ENCODE peak calls at places on chromosomes 4 and X, in four cellular contexts. One of them, this sample, is unnamed.

GRCh38 chr4:169968999-169969398 is 57.2 kb downstream of the MFAP3L start:
- DNase-seq in HL-60: no peak
- DNase-seq in cardiac muscle cell: no peak
- DNase-seq in sigmoid colon: no peak
- DNase-seq in this sample: no peak

GRCh38 chrX:49258749-49259124 is 5.8 kb downstream of the FOXP3 start:
- DNase-seq in HL-60: no peak
- DNase-seq in cardiac muscle cell: no peak
- DNase-seq in sigmoid colon: no peak
- DNase-seq in this sample: no peak

GRCh38 chrX:1224954-1225353 is 12.5 kb upstream of the CRLF2 start:
- DNase-seq in HL-60: no peak
- DNase-seq in cardiac muscle cell: no peak
- DNase-seq in sigmoid colon: peak
- DNase-seq in this sample: no peak

GRCh38 chr4:187309456-187309855 is 585.8 kb upstream of the FAT1 start:
- DNase-seq in HL-60: no peak
- DNase-seq in cardiac muscle cell: no peak
- DNase-seq in sigmoid colon: no peak
- DNase-seq in this sample: no peak

GRCh38 chrX:23436875-23437274 is 102.2 kb downstream of the PTCHD1 start:
- DNase-seq in HL-60: no peak
- DNase-seq in cardiac muscle cell: no peak
- DNase-seq in sigmoid colon: no peak
- DNase-seq in this sample: no peak

GRCh38 chr4:110020139-110020538 is 107.5 kb downstream of the EGF start:
- DNase-seq in HL-60: no peak
- DNase-seq in cardiac muscle cell: peak
- DNase-seq in sigmoid colon: no peak
- DNase-seq in this sample: no peak

GRCh38 chr4:20249333-20249732 is 2.4 kb upstream of the SLIT2 start:
- DNase-seq in HL-60: no peak
- DNase-seq in cardiac muscle cell: peak
- DNase-seq in sigmoid colon: no peak
- DNase-seq in this sample: no peak

GRCh38 chr4:117010695-117011094 is 74.7 kb downstream of the TRAM1L1 start:
- DNase-seq in HL-60: no peak
- DNase-seq in cardiac muscle cell: no peak
- DNase-seq in sigmoid colon: no peak
- DNase-seq in this sample: no peak

GRCh38 chrX:74249963-74250362 is 54.0 kb upstream of the ZCCHC13 start:
- DNase-seq in HL-60: no peak
- DNase-seq in cardiac muscle cell: peak
- DNase-seq in sigmoid colon: no peak
- DNase-seq in this sample: no peak

GRCh38 chr4:101420661-101421060 is 73.3 kb upstream of the PPP3CA start:
- DNase-seq in HL-60: no peak
- DNase-seq in cardiac muscle cell: no peak
- DNase-seq in sigmoid colon: no peak
- DNase-seq in this sample: no peak

GRCh38 chr4:143313996-143314395 is 22.7 kb upstream of the GAB1 start:
- DNase-seq in HL-60: no peak
- DNase-seq in cardiac muscle cell: no peak
- DNase-seq in sigmoid colon: no peak
- DNase-seq in this sample: no peak

GRCh38 chr4:56861365-56861764 is 39.9 kb upstream of the SPINK2 start:
- DNase-seq in HL-60: no peak
- DNase-seq in cardiac muscle cell: peak
- DNase-seq in sigmoid colon: no peak
- DNase-seq in this sample: no peak

GRCh38 chrX:53456254-53456653 is 22.1 kb upstream of the HSD17B10 start:
- DNase-seq in HL-60: no peak
- DNase-seq in cardiac muscle cell: no peak
- DNase-seq in sigmoid colon: no peak
- DNase-seq in this sample: no peak

GRCh38 chr4:1544861-1545275 is 138.6 kb upstream of the NKX1-1 start:
- DNase-seq in HL-60: no peak
- DNase-seq in cardiac muscle cell: no peak
- DNase-seq in sigmoid colon: no peak
- DNase-seq in this sample: no peak

GRCh38 chr4:2842667-2843022 is 999 bp upstream of the ADD1 start:
- DNase-seq in HL-60: no peak
- DNase-seq in cardiac muscle cell: no peak
- DNase-seq in sigmoid colon: no peak
- DNase-seq in this sample: no peak

GRCh38 chr4:107900067-107900466 is 31.3 kb upstream of the CYP2U1 start:
- DNase-seq in HL-60: no peak
- DNase-seq in cardiac muscle cell: no peak
- DNase-seq in sigmoid colon: no peak
- DNase-seq in this sample: no peak

GRCh38 chr4:124803641-124804040 is 91.1 kb upstream of the ANKRD50 start:
- DNase-seq in HL-60: no peak
- DNase-seq in cardiac muscle cell: no peak
- DNase-seq in sigmoid colon: no peak
- DNase-seq in this sample: no peak

GRCh38 chrX:39869846-39870601 is 227.7 kb downstream of the BCOR start:
- DNase-seq in HL-60: no peak
- DNase-seq in cardiac muscle cell: no peak
- DNase-seq in sigmoid colon: no peak
- DNase-seq in this sample: peak

GRCh38 chr4:81913427-81913878 is 441.7 kb upstream of the RASGEF1B start:
- DNase-seq in HL-60: peak
- DNase-seq in cardiac muscle cell: peak
- DNase-seq in sigmoid colon: no peak
- DNase-seq in this sample: peak

GRCh38 chr4:100981447-100982204 is 365.7 kb downstream of the PPP3CA start:
- DNase-seq in HL-60: peak
- DNase-seq in cardiac muscle cell: no peak
- DNase-seq in sigmoid colon: no peak
- DNase-seq in this sample: no peak

DNA sequence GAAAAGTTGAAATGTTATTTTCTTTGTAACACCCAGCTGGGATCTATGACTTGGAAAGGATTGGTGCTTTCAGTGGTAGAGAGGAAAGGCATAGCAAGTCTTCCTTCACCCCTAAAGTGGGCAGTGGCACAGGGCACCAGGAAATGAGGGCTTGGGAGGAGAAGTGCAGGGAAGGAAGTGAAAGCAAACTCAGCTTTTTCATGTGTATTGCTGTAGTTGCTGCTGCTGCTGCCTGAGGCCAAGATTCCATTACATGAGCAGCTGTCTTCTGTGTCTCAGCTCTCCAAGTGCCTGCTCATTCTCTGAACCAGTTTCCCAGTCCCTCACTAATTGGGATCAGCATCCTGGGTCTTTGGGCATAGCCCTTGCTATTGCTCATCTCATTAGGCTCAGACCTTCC is 2.6 kb downstream of the HCCS start:
- DNase-seq in HL-60: no peak
- DNase-seq in cardiac muscle cell: no peak
- DNase-seq in sigmoid colon: no peak
- DNase-seq in this sample: no peak
- H3K27ac ChIP-seq in HL-60: no peak
- H3K27ac ChIP-seq in cardiac muscle cell: no peak
- H3K27ac ChIP-seq in sigmoid colon: peak
- H3K27ac ChIP-seq in this sample: no peak

DNA sequence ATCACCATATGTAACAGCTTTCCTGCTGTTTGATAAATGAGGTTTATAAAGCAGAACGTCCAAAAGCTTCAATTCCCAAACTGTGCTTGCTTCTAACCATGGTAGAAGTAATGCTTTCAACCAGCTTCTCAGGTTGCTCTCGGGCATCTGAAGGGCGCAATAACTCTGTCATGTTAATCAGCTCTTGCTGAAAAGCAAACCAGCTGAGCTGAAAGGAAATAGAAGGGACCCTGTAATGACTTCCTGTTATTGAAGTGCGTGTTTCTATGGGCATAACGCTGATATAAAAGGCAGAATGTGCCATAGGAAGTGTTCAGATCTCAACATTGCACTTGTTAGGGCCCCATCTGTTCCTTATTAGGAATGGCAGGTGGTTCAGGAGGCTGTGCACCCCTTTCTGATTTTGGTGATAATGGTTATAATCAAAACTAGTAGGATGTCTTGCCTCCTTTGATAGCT is 21.2 kb downstream of the HERC3 start:
- DNase-seq in HL-60: no peak
- DNase-seq in cardiac muscle cell: peak
- DNase-seq in sigmoid colon: no peak
- DNase-seq in this sample: peak
- H3K27ac ChIP-seq in HL-60: peak
- H3K27ac ChIP-seq in cardiac muscle cell: peak
- H3K27ac ChIP-seq in sigmoid colon: peak
- H3K27ac ChIP-seq in this sample: peak

GRCh38 chr4:6694177-6694901 is 661 bp downstream of the S100P start:
- DNase-seq in HL-60: no peak
- DNase-seq in cardiac muscle cell: no peak
- DNase-seq in sigmoid colon: no peak
- DNase-seq in this sample: no peak

GRCh38 chr4:6696611-6697010 is 2.9 kb downstream of the S100P start:
- DNase-seq in HL-60: no peak
- DNase-seq in cardiac muscle cell: no peak
- DNase-seq in sigmoid colon: no peak
- DNase-seq in this sample: no peak

GRCh38 chr4:6695660-6696581 is 2.2 kb downstream of the S100P start:
- DNase-seq in HL-60: no peak
- DNase-seq in cardiac muscle cell: no peak
- DNase-seq in sigmoid colon: no peak
- DNase-seq in this sample: peak

GRCh38 chr4:6699903-6700302 is 6.2 kb downstream of the S100P start:
- DNase-seq in HL-60: no peak
- DNase-seq in cardiac muscle cell: no peak
- DNase-seq in sigmoid colon: no peak
- DNase-seq in this sample: no peak

DNA sequence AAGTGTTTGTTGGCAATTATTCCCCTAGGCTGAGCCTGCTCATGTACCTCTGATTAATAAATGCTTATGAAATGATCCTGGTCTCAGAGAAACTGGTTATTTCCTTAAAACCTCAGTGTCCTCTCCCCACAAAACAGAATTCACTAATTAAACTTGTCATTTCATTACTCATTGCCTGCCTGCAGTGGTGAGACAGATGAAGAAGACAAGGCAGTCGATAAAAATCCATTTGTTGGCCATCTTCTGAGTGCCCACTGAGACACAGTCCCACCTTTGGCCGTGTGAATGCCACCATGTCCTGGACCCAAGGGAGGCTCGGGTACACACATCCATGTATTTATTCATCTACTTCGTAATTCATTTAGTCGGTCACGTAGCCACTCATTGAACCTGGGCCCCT is 3.4 kb downstream of the S100P start:
- DNase-seq in HL-60: no peak
- DNase-seq in cardiac muscle cell: no peak
- DNase-seq in sigmoid colon: peak
- DNase-seq in this sample: no peak
- H3K27ac ChIP-seq in HL-60: peak
- H3K27ac ChIP-seq in cardiac muscle cell: no peak
- H3K27ac ChIP-seq in sigmoid colon: no peak
- H3K27ac ChIP-seq in this sample: peak

GRCh38 chrX:148691456-148691855 is 191.0 kb downstream of the AFF2 start:
- DNase-seq in HL-60: no peak
- DNase-seq in cardiac muscle cell: no peak
- DNase-seq in sigmoid colon: no peak
- DNase-seq in this sample: no peak
- H3K27ac ChIP-seq in HL-60: no peak
- H3K27ac ChIP-seq in cardiac muscle cell: no peak
- H3K27ac ChIP-seq in sigmoid colon: no peak
- H3K27ac ChIP-seq in this sample: no peak

This sample was measured in CD4-positive, alpha-beta T cell.